ENCODE peak calls at places on chromosomes 6 and 20, in eight cellular contexts. O, B, R, U, Q, Z, L and Y are unnamed samples.

GRCh38 chr20:51860015-51860882 is 57.9 kb upstream of the SALL4 start:
- DNase-seq in B (no peak), O (no peak), L (peak), R (no peak), U (no peak), Z (no peak), Q (no peak), Y (no peak)

GRCh38 chr6:1636971-1637871 is 27.5 kb downstream of the FOXC1 start:
- DNase-seq in O (no peak), L (no peak), Q (no peak), Z (no peak), R (no peak), B (no peak), U (no peak), Y (peak)

GRCh38 chr6:10837009-10837691 is 1.2 kb downstream of the MAK start:
- DNase-seq in B (peak), R (no peak), Q (peak), U (peak), L (peak), Z (no peak), O (no peak), Y (peak)

GRCh38 chr6:25253371-25253770 is 25.8 kb upstream of the CARMIL1 start:
- DNase-seq in U (no peak), R (no peak), B (no peak), O (no peak), Q (no peak), L (no peak), Z (no peak), Y (no peak)

GRCh38 chr6:166476061-166476591 is 93.4 kb upstream of the MPC1 start:
- DNase-seq in B (no peak), U (no peak), L (no peak), Z (no peak), R (no peak), O (no peak), Q (no peak), Y (no peak)

GRCh38 chr6:149438855-149439254 is 38.8 kb downstream of the SUMO4 start:
- DNase-seq in R (no peak), U (no peak), Z (no peak), O (no peak), Q (no peak), B (no peak), L (no peak), Y (no peak)

GRCh38 chr6:93021235-93021909 is 398.0 kb downstream of the EPHA7 start:
- DNase-seq in R (no peak), L (no peak), U (no peak), Q (no peak), O (no peak), Z (no peak), B (no peak), Y (no peak)

GRCh38 chr6:53858196-53858595 is 63.4 kb downstream of the LRRC1 start:
- DNase-seq in U (no peak), O (no peak), B (no peak), R (no peak), Z (no peak), L (no peak), Q (no peak), Y (no peak)

GRCh38 chr6:153437193-153437592 is 306.1 kb upstream of the RGS17 start:
- DNase-seq in L (no peak), B (no peak), Z (no peak), Q (no peak), O (no peak), U (peak), R (no peak), Y (no peak)

GRCh38 chr6:27312146-27312949 is at the start of gene POM121L2:
- DNase-seq in R (no peak), Q (peak), Z (no peak), O (no peak), L (peak), B (peak), U (peak), Y (peak)

GRCh38 chr20:59006864-59007757 is at the start of gene CTSZ:
- DNase-seq in B (no peak), O (no peak), U (peak), Z (no peak), L (peak), Q (peak), R (no peak), Y (peak)

GRCh38 chr6:31791324-31792089 is 4.0 kb downstream of the VARS1 start:
- DNase-seq in R (no peak), U (peak), Q (no peak), Z (peak), B (peak), L (peak), O (no peak), Y (peak)

GRCh38 chr20:35395728-35396127 is 16.0 kb downstream of the UQCC1 start:
- DNase-seq in B (peak), Q (no peak), R (no peak), O (no peak), U (no peak), Z (no peak), L (peak), Y (no peak)

GRCh38 chr6:161316531-161316930 is 42.7 kb upstream of the AGPAT4 start:
- DNase-seq in L (no peak), U (no peak), Z (no peak), Q (no peak), B (no peak), O (no peak), R (no peak), Y (no peak)

GRCh38 chr6:155528982-155529453 is 73.4 kb upstream of the NOX3 start:
- DNase-seq in O (no peak), L (peak), U (no peak), R (no peak), Q (no peak), Z (no peak), B (peak), Y (peak)

GRCh38 chr20:14522595-14522994 is 185.2 kb upstream of the FLRT3 start:
- DNase-seq in U (no peak), L (no peak), O (no peak), Q (no peak), Z (no peak), R (no peak), B (no peak), Y (no peak)

GRCh38 chr6:16398587-16398986 is 160.2 kb downstream of the GMPR start:
- DNase-seq in Z (no peak), U (no peak), Q (no peak), O (no peak), B (no peak), L (peak), R (no peak), Y (no peak)

GRCh38 chr6:150142657-150143501 is at the start of gene PPP1R14C:
- DNase-seq in Q (peak), B (no peak), L (no peak), U (peak), O (peak), R (no peak), Z (no peak), Y (peak)

GRCh38 chr6:43716099-43716498 is 28.5 kb upstream of the MRPS18A start:
- DNase-seq in Z (no peak), B (no peak), Q (no peak), L (peak), R (no peak), O (no peak), U (no peak), Y (no peak)

GRCh38 chr20:53216856-53217576 is 244.9 kb downstream of the TSHZ2 start:
- DNase-seq in B (peak), R (no peak), L (peak), U (peak), O (peak), Z (no peak), Q (peak), Y (peak)

GRCh38 chr6:154039231-154039842 is at the start of gene OPRM1:
- DNase-seq in U (peak), Q (no peak), B (peak), R (no peak), Z (no peak), L (peak), O (no peak), Y (peak)

GRCh38 chr6:166410426-166410935 is 27.7 kb upstream of the MPC1 start:
- DNase-seq in Q (no peak), B (no peak), Z (no peak), L (no peak), R (no peak), O (no peak), U (no peak), Y (no peak)

GRCh38 chr6:44701637-44702101 is 314.2 kb downstream of the CDC5L start:
- DNase-seq in R (peak), B (no peak), U (peak), L (no peak), Z (peak), O (no peak), Q (no peak), Y (no peak)

GRCh38 chr6:113476937-113477839 is 380.0 kb upstream of the MARCKS start:
- DNase-seq in U (no peak), Q (no peak), Z (no peak), L (no peak), O (no peak), R (no peak), B (no peak), Y (no peak)

GRCh38 chr6:82741996-82742385 is 323.6 kb downstream of the UBE3D start:
- DNase-seq in Q (no peak), Z (no peak), B (no peak), R (no peak), U (peak), L (no peak), O (no peak), Y (no peak)

GRCh38 chr6:154507209-154507898 is 3.1 kb downstream of the CNKSR3 start:
- DNase-seq in B (no peak), R (no peak), O (no peak), Z (no peak), Q (no peak), U (no peak), L (no peak), Y (no peak)

GRCh38 chr20:8809107-8809953 is 259.6 kb upstream of the PLCB4 start:
- DNase-seq in L (no peak), U (no peak), Q (no peak), B (no peak), O (no peak), R (no peak), Z (no peak), Y (no peak)

GRCh38 chr6:84549912-84550311 is 214.5 kb downstream of the TBX18 start:
- DNase-seq in U (peak), Q (no peak), R (no peak), B (no peak), Z (no peak), L (no peak), O (no peak), Y (no peak)

GRCh38 chr6:126812651-126813050 is 305.8 kb upstream of the RSPO3 start:
- DNase-seq in Q (no peak), R (no peak), Z (no peak), U (peak), O (no peak), B (no peak), L (peak), Y (no peak)

GRCh38 chr6:90212274-90212673 is 84.4 kb downstream of the BACH2 start:
- DNase-seq in B (no peak), Z (no peak), R (no peak), O (no peak), Q (no peak), L (no peak), U (no peak), Y (no peak)

GRCh38 chr6:53986721-53987526 is 124.3 kb upstream of the MLIP start:
- DNase-seq in B (no peak), Q (no peak), U (peak), L (no peak), R (no peak), Z (no peak), O (no peak), Y (no peak)

GRCh38 chr6:101770116-101770515 is 376.6 kb downstream of the GRIK2 start:
- DNase-seq in U (no peak), R (no peak), Q (no peak), B (no peak), L (no peak), Z (no peak), O (no peak), Y (no peak)

GRCh38 chr20:49853640-49854039 is 41.0 kb downstream of the SLC9A8 start:
- DNase-seq in Q (no peak), Z (peak), R (no peak), O (no peak), U (no peak), L (peak), B (peak), Y (no peak)

GRCh38 chr6:44264154-44265002 is 973 bp downstream of the NFKBIE start:
- DNase-seq in B (no peak), L (no peak), Q (peak), U (no peak), R (no peak), Z (no peak), O (no peak), Y (peak)

GRCh38 chr20:40390654-40391053 is 298.4 kb downstream of the MAFB start:
- DNase-seq in B (no peak), Z (no peak), O (no peak), Q (no peak), U (no peak), L (no peak), R (no peak), Y (no peak)

GRCh38 chr20:40397483-40397882 is 291.6 kb downstream of the MAFB start:
- DNase-seq in R (no peak), O (no peak), L (no peak), Z (no peak), Q (no peak), B (no peak), U (no peak), Y (no peak)

GRCh38 chr20:40393680-40394079 is 295.4 kb downstream of the MAFB start:
- DNase-seq in Z (no peak), U (no peak), R (no peak), Q (no peak), L (no peak), O (no peak), B (no peak), Y (no peak)

GRCh38 chr20:40393161-40393560 is 295.9 kb downstream of the MAFB start:
- DNase-seq in L (no peak), R (no peak), Q (no peak), B (no peak), U (no peak), O (no peak), Z (no peak), Y (no peak)
- TF ChIP-seq CTCF in L (no peak), R (no peak), Q (no peak), B (no peak), U (no peak), O (no peak), Z (no peak), Y (no peak)

DNA sequence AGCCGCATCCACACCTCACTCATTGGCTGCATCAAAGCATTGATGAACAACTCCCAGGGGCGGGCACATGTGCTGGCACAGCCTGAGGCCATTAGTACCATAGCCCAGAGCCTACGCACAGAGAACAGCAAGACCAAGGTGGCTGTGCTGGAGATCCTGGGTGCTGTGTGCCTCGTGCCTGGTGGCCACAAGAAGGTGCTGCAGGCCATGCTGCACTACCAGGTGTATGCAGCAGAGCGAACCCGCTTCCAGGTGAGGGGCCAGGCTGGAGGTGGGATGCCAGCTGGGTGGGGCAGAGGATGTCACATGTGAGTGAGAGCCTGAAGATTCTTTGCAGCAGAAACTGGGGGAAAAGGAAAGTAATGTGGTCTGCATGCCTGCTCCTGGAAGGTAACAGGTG is 66.7 kb downstream of the MOCS1 start:
- DNase-seq in Q (no peak), R (no peak), B (no peak), Z (no peak), U (no peak), L (no peak), O (no peak), Y (no peak)
- TF ChIP-seq CTCF in Q (no peak), R (no peak), B (no peak), Z (no peak), U (no peak), L (no peak), O (no peak), Y (no peak)

GRCh38 chr6:136525586-136526195 is 24.5 kb downstream of the MAP7 start:
- DNase-seq in U (peak), O (no peak), Q (no peak), B (no peak), L (no peak), Z (no peak), R (no peak), Y (no peak)

GRCh38 chr6:136526937-136527336 is 23.3 kb downstream of the MAP7 start:
- DNase-seq in O (no peak), Q (no peak), Z (no peak), R (no peak), U (no peak), B (no peak), L (no peak), Y (no peak)

GRCh38 chr6:136524936-136525413 is 25.2 kb downstream of the MAP7 start:
- DNase-seq in Z (no peak), B (no peak), R (no peak), Q (no peak), L (no peak), O (no peak), U (peak), Y (no peak)

GRCh38 chr6:136527831-136528230 is 22.4 kb downstream of the MAP7 start:
- DNase-seq in O (no peak), B (no peak), L (no peak), Q (no peak), Z (no peak), R (no peak), U (no peak), Y (no peak)

DNA sequence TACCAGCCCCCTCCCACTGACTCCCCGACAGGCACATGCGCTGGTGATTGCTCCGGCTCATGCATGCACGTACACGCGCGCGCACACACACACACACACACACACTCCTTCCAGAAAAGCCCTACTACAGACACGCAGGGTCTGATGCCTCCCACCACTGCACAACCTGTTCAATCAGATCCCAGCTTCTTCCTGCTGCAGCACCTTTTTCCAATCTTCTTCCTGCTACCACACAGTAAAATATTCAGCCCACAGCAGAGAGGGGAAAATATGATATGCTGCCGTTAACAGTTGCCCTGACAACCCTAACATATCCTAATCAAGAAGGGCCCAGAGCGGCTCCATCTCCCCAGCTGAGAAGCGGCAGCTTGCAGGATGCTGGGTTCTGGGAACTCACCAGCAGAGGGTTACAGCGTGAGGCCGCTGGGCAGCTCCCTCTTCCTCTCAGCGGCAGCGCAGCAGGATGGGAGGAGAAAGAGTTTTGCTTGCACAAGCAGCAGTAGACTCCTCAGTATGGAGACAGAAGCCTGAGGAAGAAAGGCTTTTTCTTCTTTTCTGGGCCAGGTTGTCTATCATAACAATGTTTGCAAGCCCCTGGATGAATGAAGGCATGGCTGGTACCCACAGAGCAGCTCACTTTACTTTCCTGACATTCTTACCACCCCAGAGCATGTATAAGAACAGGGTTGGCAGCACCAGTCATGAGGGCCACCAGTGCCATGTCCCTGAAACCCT is 23.9 kb downstream of the MAP7 start:
- DNase-seq in B (peak), R (no peak), U (peak), O (peak), Q (peak), L (peak), Z (no peak), Y (peak)
- TF ChIP-seq CTCF in B (peak), R (no peak), U (peak), O (peak), Q (no peak), L (peak), Z (no peak), Y (no peak)

GRCh38 chr6:122890250-122890649 is 101.2 kb downstream of the SMPDL3A start:
- DNase-seq in R (no peak), Q (no peak), O (no peak), Z (no peak), B (no peak), U (no peak), L (no peak), Y (no peak)

DNA sequence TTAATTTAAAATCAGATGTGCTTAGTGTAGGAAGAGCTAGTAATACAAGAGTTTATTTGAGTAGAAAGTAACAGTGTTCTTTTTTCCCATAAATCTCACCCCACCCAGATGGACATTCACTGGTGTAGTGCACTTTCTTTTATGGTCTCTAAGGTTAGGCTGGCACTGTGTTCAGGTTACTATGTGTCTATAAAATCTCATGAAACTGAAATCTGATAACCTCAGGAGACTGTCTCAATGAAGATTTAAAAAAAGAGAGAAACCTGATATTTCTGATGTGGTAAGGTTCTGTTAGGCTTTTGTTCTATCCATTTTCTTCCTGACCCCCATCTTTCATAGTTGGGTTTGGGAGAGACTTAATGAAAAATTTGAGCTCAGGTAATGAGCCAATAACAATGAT is 101.2 kb upstream of the CLVS2 start:
- DNase-seq in L (no peak), Z (no peak), B (no peak), Q (no peak), O (no peak), U (no peak), R (no peak), Y (no peak)
- TF ChIP-seq CTCF in L (no peak), Z (no peak), B (no peak), Q (no peak), O (no peak), U (no peak), R (no peak), Y (no peak)

GRCh38 chr20:45905505-45906079 is 6.4 kb downstream of the PLTP start:
- DNase-seq in Z (no peak), O (no peak), Q (no peak), B (peak), R (no peak), U (no peak), L (peak), Y (no peak)
- TF ChIP-seq CTCF in Z (no peak), O (no peak), Q (no peak), B (no peak), R (no peak), U (no peak), L (no peak), Y (no peak)

GRCh38 chr6:158131926-158132325 is 36.1 kb downstream of the SERAC1 start:
- DNase-seq in R (no peak), B (no peak), L (peak), Z (no peak), Q (no peak), U (peak), O (no peak), Y (peak)
- TF ChIP-seq CTCF in R (no peak), B (no peak), L (peak), Z (no peak), Q (no peak), U (peak), O (no peak), Y (peak)

GRCh38 chr6:158622545-158623190 is 21.9 kb downstream of the DYNLT1 start:
- DNase-seq in Q (no peak), R (peak), L (no peak), B (no peak), U (no peak), O (no peak), Z (no peak), Y (peak)
- TF ChIP-seq CTCF in Q (no peak), R (no peak), L (no peak), B (no peak), U (no peak), O (no peak), Z (no peak), Y (no peak)

DNA sequence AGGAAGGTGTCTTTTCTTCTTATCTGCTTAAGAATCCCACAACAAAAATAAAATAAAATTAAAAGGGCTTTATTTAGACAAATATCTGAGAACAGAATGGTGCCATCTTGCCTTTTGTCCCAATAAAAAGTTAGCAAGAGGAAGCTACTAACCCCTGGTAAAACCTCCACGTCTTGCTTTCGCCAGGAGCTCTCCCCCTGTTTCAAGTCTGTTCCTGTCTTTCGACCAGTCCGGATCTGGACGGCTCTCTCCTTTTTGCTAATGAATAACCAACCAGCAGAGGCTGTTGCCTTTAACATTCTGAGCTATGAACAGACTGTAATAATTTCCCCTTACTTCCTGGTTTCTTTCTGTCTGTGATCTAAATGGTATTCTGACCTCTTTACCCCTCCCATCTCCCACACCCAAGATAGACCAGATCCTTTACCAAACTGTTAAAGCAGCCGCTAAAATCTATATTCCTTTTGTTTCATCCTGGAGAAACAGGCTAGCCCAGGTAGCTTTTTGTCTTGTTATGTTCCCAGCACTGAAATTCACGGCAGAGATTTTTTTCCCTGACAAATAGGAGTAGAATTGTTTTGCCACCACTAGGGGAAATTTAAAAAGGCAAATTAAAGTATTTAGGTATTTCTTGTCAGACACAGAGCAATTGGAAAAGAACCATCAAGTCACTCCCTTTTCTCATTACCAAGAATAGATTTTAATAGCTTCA is at the start of gene FRK:
- DNase-seq in Q (peak), L (peak), O (no peak), B (no peak), U (no peak), Z (no peak), R (no peak), Y (no peak)
- TF ChIP-seq CTCF in Q (no peak), L (peak), O (no peak), B (peak), U (no peak), Z (peak), R (peak), Y (no peak)